ENCODE peak calls at places on chromosomes 5 and 9, in nine cellular contexts. One of them, this sample, is unnamed.
A peak's percentile ranks its signal among the peaks of the same experiment; 100 is the strongest.

GRCh38 chr9:107480386-107480789 is 9.2 kb downstream of the KLF4 start:
- DNase-seq in sigmoid colon: peak; percentile 79
- DNase-seq in neural crest cell: no peak
- DNase-seq in NB4: peak; percentile 92
- DNase-seq in fibroblast of pulmonary artery: peak; percentile 85
- DNase-seq in mucosa of descending colon: peak; percentile 31
- DNase-seq in glutamatergic neuron: no peak
- DNase-seq in esophagus squamous epithelium: no peak
- DNase-seq in suprapubic skin: peak; percentile 82
- DNase-seq in this sample: peak; percentile 53

GRCh38 chr5:149605998-149606721 is 24.9 kb downstream of the ARHGEF37 start:
- DNase-seq in mucosa of descending colon: peak; percentile 80
- DNase-seq in neural crest cell: no peak
- DNase-seq in glutamatergic neuron: no peak
- DNase-seq in sigmoid colon: no peak
- DNase-seq in NB4: no peak
- DNase-seq in fibroblast of pulmonary artery: peak; percentile 71
- DNase-seq in suprapubic skin: no peak
- DNase-seq in esophagus squamous epithelium: no peak
- DNase-seq in this sample: no peak

GRCh38 chr9:14652729-14653377 is 40.4 kb downstream of the ZDHHC21 start:
- DNase-seq in fibroblast of pulmonary artery: peak; percentile 29
- DNase-seq in sigmoid colon: no peak
- DNase-seq in mucosa of descending colon: peak; percentile 19
- DNase-seq in suprapubic skin: no peak
- DNase-seq in neural crest cell: no peak
- DNase-seq in NB4: peak; percentile 26
- DNase-seq in esophagus squamous epithelium: no peak
- DNase-seq in glutamatergic neuron: no peak
- DNase-seq in this sample: no peak

GRCh38 chr9:112180387-112180881 is 5.3 kb upstream of the SUSD1 start:
- DNase-seq in fibroblast of pulmonary artery: no peak
- DNase-seq in suprapubic skin: no peak
- DNase-seq in neural crest cell: no peak
- DNase-seq in sigmoid colon: no peak
- DNase-seq in NB4: peak; percentile 94
- DNase-seq in glutamatergic neuron: no peak
- DNase-seq in esophagus squamous epithelium: no peak
- DNase-seq in mucosa of descending colon: no peak
- DNase-seq in this sample: no peak

GRCh38 chr5:176862330-176862995 is 36.7 kb downstream of the HK3 start:
- DNase-seq in mucosa of descending colon: no peak
- DNase-seq in NB4: no peak
- DNase-seq in esophagus squamous epithelium: no peak
- DNase-seq in sigmoid colon: no peak
- DNase-seq in suprapubic skin: no peak
- DNase-seq in fibroblast of pulmonary artery: no peak
- DNase-seq in glutamatergic neuron: no peak
- DNase-seq in neural crest cell: no peak
- DNase-seq in this sample: no peak

GRCh38 chr5:151612689-151613427 is 21.7 kb upstream of the FAT2 start:
- DNase-seq in fibroblast of pulmonary artery: no peak
- DNase-seq in suprapubic skin: no peak
- DNase-seq in NB4: no peak
- DNase-seq in sigmoid colon: no peak
- DNase-seq in neural crest cell: no peak
- DNase-seq in glutamatergic neuron: no peak
- DNase-seq in mucosa of descending colon: no peak
- DNase-seq in esophagus squamous epithelium: no peak
- DNase-seq in this sample: no peak

GRCh38 chr5:125326114-125326513 is 579.7 kb upstream of the ZNF608 start:
- DNase-seq in fibroblast of pulmonary artery: peak; percentile 73
- DNase-seq in glutamatergic neuron: no peak
- DNase-seq in suprapubic skin: no peak
- DNase-seq in esophagus squamous epithelium: no peak
- DNase-seq in sigmoid colon: no peak
- DNase-seq in NB4: no peak
- DNase-seq in mucosa of descending colon: peak; percentile 45
- DNase-seq in neural crest cell: no peak
- DNase-seq in this sample: no peak

GRCh38 chr9:135885100-135885853 is 22.1 kb downstream of the CAMSAP1 start:
- DNase-seq in mucosa of descending colon: no peak
- DNase-seq in fibroblast of pulmonary artery: peak; percentile 43
- DNase-seq in neural crest cell: no peak
- DNase-seq in glutamatergic neuron: no peak
- DNase-seq in suprapubic skin: no peak
- DNase-seq in NB4: peak; percentile 20
- DNase-seq in esophagus squamous epithelium: no peak
- DNase-seq in sigmoid colon: no peak
- DNase-seq in this sample: no peak

GRCh38 chr5:19001054-19001453 is 986.9 kb downstream of the CDH18 start:
- DNase-seq in neural crest cell: no peak
- DNase-seq in NB4: no peak
- DNase-seq in esophagus squamous epithelium: no peak
- DNase-seq in sigmoid colon: no peak
- DNase-seq in suprapubic skin: no peak
- DNase-seq in glutamatergic neuron: no peak
- DNase-seq in fibroblast of pulmonary artery: no peak
- DNase-seq in mucosa of descending colon: no peak
- DNase-seq in this sample: no peak

DNA sequence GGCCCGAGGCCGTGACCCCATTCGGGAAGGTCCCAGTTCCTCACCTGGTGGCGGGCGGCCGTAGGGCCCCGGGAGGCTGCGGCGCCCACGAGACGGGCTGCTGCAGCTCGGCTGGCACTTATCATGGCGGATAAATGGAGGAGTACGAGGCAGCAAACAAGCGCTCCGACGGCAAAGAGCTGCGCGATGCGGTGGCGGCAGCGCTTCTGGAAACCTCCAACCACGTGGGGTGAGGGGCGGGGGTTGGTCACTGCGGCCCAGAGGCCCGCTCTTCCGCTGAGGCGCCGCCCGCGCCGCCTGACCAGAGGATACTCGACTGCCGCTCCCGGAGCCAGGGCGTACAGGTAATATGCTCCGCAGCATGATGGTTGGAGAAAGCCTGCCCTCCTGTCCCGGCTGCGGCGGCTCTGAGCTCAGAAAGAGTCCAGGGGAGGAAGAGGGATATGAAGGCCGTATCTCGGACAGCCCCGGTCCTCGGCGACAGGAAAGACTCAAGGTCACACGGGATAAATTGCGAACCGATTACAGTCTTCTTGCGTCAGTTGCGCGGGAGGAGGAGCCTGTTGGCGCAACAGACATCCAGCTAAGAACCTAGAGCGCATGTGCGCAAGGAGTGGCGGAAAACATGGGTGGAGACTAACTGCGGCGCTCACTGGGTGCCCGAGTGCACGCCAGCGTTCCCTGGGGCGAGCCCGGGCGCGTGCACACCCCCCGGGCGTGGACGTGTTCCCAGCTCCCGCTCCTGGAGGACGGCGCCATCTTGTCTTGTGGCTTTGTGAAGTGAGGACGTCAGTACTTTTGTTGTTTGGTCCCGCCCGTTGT is at the start of gene HSPA9:
- DNase-seq in glutamatergic neuron: peak; percentile 96
- DNase-seq in suprapubic skin: peak; percentile 98
- DNase-seq in fibroblast of pulmonary artery: peak; percentile 100
- DNase-seq in mucosa of descending colon: peak; percentile 99
- DNase-seq in neural crest cell: peak; percentile 92
- DNase-seq in NB4: peak; percentile 99
- DNase-seq in esophagus squamous epithelium: peak; percentile 93
- DNase-seq in sigmoid colon: peak; percentile 99
- DNase-seq in this sample: peak; percentile 98
- TF ChIP-seq CTCF in glutamatergic neuron: no peak
- TF ChIP-seq CTCF in suprapubic skin: no peak
- TF ChIP-seq CTCF in fibroblast of pulmonary artery: no peak
- TF ChIP-seq CTCF in mucosa of descending colon: no peak
- TF ChIP-seq CTCF in neural crest cell: peak; percentile 31
- TF ChIP-seq CTCF in NB4: no peak
- TF ChIP-seq CTCF in esophagus squamous epithelium: no peak
- TF ChIP-seq CTCF in sigmoid colon: no peak
- TF ChIP-seq CTCF in this sample: no peak

GRCh38 chr5:160233847-160234246 is 4.5 kb downstream of the FABP6 start:
- DNase-seq in sigmoid colon: no peak
- DNase-seq in esophagus squamous epithelium: no peak
- DNase-seq in NB4: no peak
- DNase-seq in suprapubic skin: no peak
- DNase-seq in fibroblast of pulmonary artery: no peak
- DNase-seq in neural crest cell: no peak
- DNase-seq in mucosa of descending colon: no peak
- DNase-seq in glutamatergic neuron: no peak
- DNase-seq in this sample: no peak
- TF ChIP-seq CTCF in sigmoid colon: no peak
- TF ChIP-seq CTCF in esophagus squamous epithelium: no peak
- TF ChIP-seq CTCF in NB4: no peak
- TF ChIP-seq CTCF in suprapubic skin: no peak
- TF ChIP-seq CTCF in fibroblast of pulmonary artery: no peak
- TF ChIP-seq CTCF in neural crest cell: no peak
- TF ChIP-seq CTCF in mucosa of descending colon: no peak
- TF ChIP-seq CTCF in glutamatergic neuron: no peak
- TF ChIP-seq CTCF in this sample: no peak

GRCh38 chr9:87910821-87911220 is 6.9 kb upstream of the SPATA31C1 start:
- DNase-seq in suprapubic skin: no peak
- DNase-seq in fibroblast of pulmonary artery: no peak
- DNase-seq in NB4: no peak
- DNase-seq in mucosa of descending colon: no peak
- DNase-seq in esophagus squamous epithelium: no peak
- DNase-seq in neural crest cell: no peak
- DNase-seq in glutamatergic neuron: no peak
- DNase-seq in sigmoid colon: no peak
- DNase-seq in this sample: no peak

DNA sequence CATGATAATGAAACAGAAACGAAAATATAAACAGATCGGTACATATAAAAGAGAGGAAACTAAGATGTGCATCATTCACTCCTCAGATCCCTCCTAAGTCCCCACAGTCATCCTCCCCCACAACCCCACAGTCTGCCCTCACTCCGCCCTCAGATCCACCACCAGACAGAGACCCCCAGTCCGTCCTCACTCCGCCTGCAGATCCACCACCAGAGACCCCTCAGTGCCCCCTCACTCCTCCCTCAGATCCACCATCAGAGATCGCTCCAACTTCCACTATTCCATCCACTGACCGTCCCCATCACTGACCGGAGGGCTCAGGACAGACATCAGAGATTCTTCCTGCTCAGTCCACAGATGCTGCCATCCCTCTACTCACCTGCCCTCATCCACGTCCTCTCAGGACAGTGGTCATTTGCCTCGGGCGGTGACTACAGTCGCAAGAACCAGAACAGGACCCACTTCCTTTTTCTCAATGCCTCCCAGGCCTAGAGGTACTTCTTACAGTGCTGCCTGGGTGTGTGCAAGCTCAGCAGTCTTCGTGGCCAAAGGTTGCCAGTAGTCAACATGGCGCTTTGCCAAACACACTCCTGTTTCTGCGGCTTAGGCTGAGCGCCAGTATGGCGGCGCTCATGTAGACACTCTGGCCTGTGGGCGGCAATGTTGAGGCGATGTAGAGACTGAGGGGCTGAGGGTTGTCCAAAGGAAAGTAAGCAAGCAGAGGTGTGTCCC is 8.3 kb upstream of the SPATA31C1 start:
- DNase-seq in neural crest cell: no peak
- DNase-seq in fibroblast of pulmonary artery: no peak
- DNase-seq in glutamatergic neuron: no peak
- DNase-seq in esophagus squamous epithelium: no peak
- DNase-seq in NB4: no peak
- DNase-seq in mucosa of descending colon: peak; percentile 98
- DNase-seq in suprapubic skin: no peak
- DNase-seq in sigmoid colon: no peak
- DNase-seq in this sample: peak; percentile 49
- TF ChIP-seq CTCF in neural crest cell: no peak
- TF ChIP-seq CTCF in fibroblast of pulmonary artery: no peak
- TF ChIP-seq CTCF in glutamatergic neuron: no peak
- TF ChIP-seq CTCF in esophagus squamous epithelium: no peak
- TF ChIP-seq CTCF in NB4: no peak
- TF ChIP-seq CTCF in mucosa of descending colon: peak; percentile 44
- TF ChIP-seq CTCF in suprapubic skin: no peak
- TF ChIP-seq CTCF in sigmoid colon: no peak
- TF ChIP-seq CTCF in this sample: no peak

DNA sequence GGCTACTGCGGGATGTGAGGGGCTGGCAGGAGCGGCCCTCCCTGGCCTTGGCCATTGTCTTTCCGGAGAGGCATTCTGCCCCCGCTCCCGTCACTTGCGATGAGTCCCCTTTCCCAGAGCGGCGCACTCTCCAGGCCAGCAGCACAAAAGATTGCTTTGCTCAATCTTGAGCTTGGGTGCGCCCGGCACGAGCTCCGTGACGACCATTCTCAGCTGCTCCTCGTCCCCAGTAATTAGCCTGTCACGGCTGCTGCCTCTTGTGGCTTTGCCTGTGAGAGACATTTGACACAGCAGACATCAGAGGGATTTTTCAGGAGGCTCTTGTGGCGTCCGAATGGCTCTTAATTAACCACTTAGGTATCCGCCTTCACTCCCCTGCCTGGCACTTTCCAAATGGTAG is 397.9 kb upstream of the IRX1 start:
- DNase-seq in neural crest cell: peak; percentile 53
- DNase-seq in NB4: no peak
- DNase-seq in esophagus squamous epithelium: no peak
- DNase-seq in mucosa of descending colon: no peak
- DNase-seq in glutamatergic neuron: peak; percentile 79
- DNase-seq in fibroblast of pulmonary artery: no peak
- DNase-seq in sigmoid colon: no peak
- DNase-seq in suprapubic skin: no peak
- DNase-seq in this sample: no peak
- TF ChIP-seq CTCF in neural crest cell: peak; percentile 26
- TF ChIP-seq CTCF in NB4: no peak
- TF ChIP-seq CTCF in esophagus squamous epithelium: no peak
- TF ChIP-seq CTCF in mucosa of descending colon: no peak
- TF ChIP-seq CTCF in glutamatergic neuron: no peak
- TF ChIP-seq CTCF in fibroblast of pulmonary artery: no peak
- TF ChIP-seq CTCF in sigmoid colon: no peak
- TF ChIP-seq CTCF in suprapubic skin: no peak
- TF ChIP-seq CTCF in this sample: no peak

GRCh38 chr5:132176543-132176945 is 51.1 kb downstream of the P4HA2 start:
- DNase-seq in NB4: peak; percentile 28
- DNase-seq in neural crest cell: no peak
- DNase-seq in suprapubic skin: no peak
- DNase-seq in fibroblast of pulmonary artery: no peak
- DNase-seq in mucosa of descending colon: no peak
- DNase-seq in esophagus squamous epithelium: no peak
- DNase-seq in sigmoid colon: no peak
- DNase-seq in glutamatergic neuron: no peak
- DNase-seq in this sample: no peak

GRCh38 chr5:132180134-132180745 is 47.4 kb downstream of the P4HA2 start:
- DNase-seq in fibroblast of pulmonary artery: peak; percentile 82
- DNase-seq in glutamatergic neuron: no peak
- DNase-seq in neural crest cell: no peak
- DNase-seq in esophagus squamous epithelium: no peak
- DNase-seq in mucosa of descending colon: peak; percentile 27
- DNase-seq in sigmoid colon: no peak
- DNase-seq in suprapubic skin: no peak
- DNase-seq in NB4: peak; percentile 70
- DNase-seq in this sample: no peak

GRCh38 chr5:132179410-132179809 is 48.2 kb downstream of the P4HA2 start:
- DNase-seq in glutamatergic neuron: no peak
- DNase-seq in neural crest cell: no peak
- DNase-seq in suprapubic skin: no peak
- DNase-seq in NB4: no peak
- DNase-seq in esophagus squamous epithelium: no peak
- DNase-seq in sigmoid colon: no peak
- DNase-seq in mucosa of descending colon: no peak
- DNase-seq in fibroblast of pulmonary artery: no peak
- DNase-seq in this sample: no peak

GRCh38 chr5:132177691-132178149 is 49.9 kb downstream of the P4HA2 start:
- DNase-seq in NB4: no peak
- DNase-seq in mucosa of descending colon: no peak
- DNase-seq in esophagus squamous epithelium: no peak
- DNase-seq in fibroblast of pulmonary artery: no peak
- DNase-seq in neural crest cell: no peak
- DNase-seq in sigmoid colon: no peak
- DNase-seq in glutamatergic neuron: no peak
- DNase-seq in suprapubic skin: no peak
- DNase-seq in this sample: no peak

GRCh38 chr5:132176987-132177386 is 50.7 kb downstream of the P4HA2 start:
- DNase-seq in NB4: peak; percentile 71
- DNase-seq in fibroblast of pulmonary artery: peak; percentile 20
- DNase-seq in sigmoid colon: no peak
- DNase-seq in mucosa of descending colon: no peak
- DNase-seq in neural crest cell: no peak
- DNase-seq in esophagus squamous epithelium: no peak
- DNase-seq in glutamatergic neuron: no peak
- DNase-seq in suprapubic skin: no peak
- DNase-seq in this sample: no peak
- TF ChIP-seq CTCF in NB4: peak; percentile 13
- TF ChIP-seq CTCF in fibroblast of pulmonary artery: peak; percentile 36
- TF ChIP-seq CTCF in sigmoid colon: no peak
- TF ChIP-seq CTCF in mucosa of descending colon: no peak
- TF ChIP-seq CTCF in neural crest cell: no peak
- TF ChIP-seq CTCF in esophagus squamous epithelium: no peak
- TF ChIP-seq CTCF in glutamatergic neuron: no peak
- TF ChIP-seq CTCF in suprapubic skin: no peak
- TF ChIP-seq CTCF in this sample: no peak

This sample was measured in lower lobe of right lung.